ENCODE peak calls at places on chromosome 1, in five cellular contexts. D, L, F, O and H are unnamed samples.

GRCh38 chr1:176033474-176033873 is 173.6 kb downstream of the COP1 start:
- DNase-seq in D (no peak), L (no peak), F (no peak), O (no peak), H (no peak)

GRCh38 chr1:33344896-33345295 is 24.0 kb upstream of the A3GALT2 start:
- DNase-seq in D (no peak), L (no peak), F (no peak), O (no peak), H (no peak)

GRCh38 chr1:14836426-14837140 is 238.1 kb downstream of the KAZN start:
- DNase-seq in D (no peak), L (no peak), F (no peak), O (no peak), H (no peak)

GRCh38 chr1:29245876-29246275 is 9.6 kb downstream of the PTPRU start:
- DNase-seq in D (no peak), L (no peak), F (peak), O (peak), H (no peak)

GRCh38 chr1:213274140-213274539 is 223.1 kb downstream of the RPS6KC1 start:
- DNase-seq in D (no peak), L (peak), F (no peak), O (peak), H (no peak)

GRCh38 chr1:74641876-74642275 is 31.7 kb downstream of the ERICH3 start:
- DNase-seq in D (no peak), L (no peak), F (no peak), O (no peak), H (no peak)

GRCh38 chr1:2227341-2228156 is 570 bp upstream of the SKI start:
- DNase-seq in D (peak), L (peak), F (peak), O (peak), H (peak)

GRCh38 chr1:31218705-31219104 is 21.0 kb downstream of the NKAIN1 start:
- DNase-seq in D (no peak), L (no peak), F (no peak), O (no peak), H (no peak)

GRCh38 chr1:110118636-110119396 is 6.6 kb downstream of the UBL4B start:
- DNase-seq in D (no peak), L (no peak), F (no peak), O (no peak), H (no peak)